ENCODE peak calls at places on chromosomes 13 and 19, in five cellular contexts. M is fibroblast of the aortic adventitia, G is upper lobe of left lung, I is endodermal cell, W is epithelial cell of esophagus. B is an unnamed sample.

GRCh38 chr13:109156181-109156935 is 526.9 kb downstream of the MYO16 start:
- DNase-seq in M (peak; percentile 92), G (no peak), I (no peak), W (peak; percentile 85), B (peak; percentile 70)

GRCh38 chr13:56400774-56401173 is 739.9 kb upstream of the PRR20A start:
- DNase-seq in M (no peak), G (no peak), I (no peak), W (no peak), B (no peak)

GRCh38 chr19:54172413-54172763 is 572 bp downstream of the TMC4 start:
- DNase-seq in M (no peak), G (peak; percentile 55), I (no peak), W (peak; percentile 43), B (no peak)

GRCh38 chr13:47216176-47216822 is 319.4 kb upstream of the HTR2A start:
- DNase-seq in M (no peak), G (no peak), I (no peak), W (peak; percentile 77), B (no peak)

GRCh38 chr13:36880961-36881360 is 39.1 kb downstream of the SMAD9 start:
- DNase-seq in M (peak; percentile 41), G (no peak), I (no peak), W (no peak), B (no peak)

GRCh38 chr19:35693835-35694599 is 10.3 kb upstream of the ZBTB32 start:
- DNase-seq in M (peak; percentile 84), G (peak; percentile 90), I (peak; percentile 96), W (peak; percentile 87), B (no peak)

GRCh38 chr13:47726394-47726793 is 274.7 kb downstream of the SUCLA2 start:
- DNase-seq in M (no peak), G (no peak), I (no peak), W (no peak), B (no peak)

GRCh38 chr19:51367565-51368365 is 1.0 kb downstream of the CLDND2 start:
- DNase-seq in M (peak; percentile 98), G (peak; percentile 100), I (peak; percentile 100), W (peak; percentile 98), B (peak; percentile 93)

GRCh38 chr13:95485045-95485517 is 67.4 kb upstream of the CLDN10 start:
- DNase-seq in M (no peak), G (no peak), I (no peak), W (peak; percentile 60), B (no peak)

GRCh38 chr19:8265872-8266271 is 42.3 kb downstream of the CD320 start:
- DNase-seq in M (no peak), G (no peak), I (no peak), W (no peak), B (no peak)
- TF ChIP-seq CTCF in M (no peak), G (no peak), I (no peak), W (no peak), B (no peak)

GRCh38 chr13:43268632-43269031 is 245.2 kb downstream of the DNAJC15 start:
- DNase-seq in M (peak; percentile 74), G (no peak), I (no peak), W (no peak), B (no peak)

GRCh38 chr13:43270043-43270830 is 246.9 kb downstream of the DNAJC15 start:
- DNase-seq in M (no peak), G (no peak), I (no peak), W (no peak), B (no peak)

GRCh38 chr13:43267916-43268315 is 244.5 kb downstream of the DNAJC15 start:
- DNase-seq in M (no peak), G (no peak), I (no peak), W (no peak), B (no peak)

GRCh38 chr13:43266953-43267615 is 243.7 kb downstream of the DNAJC15 start:
- DNase-seq in M (no peak), G (no peak), I (no peak), W (no peak), B (no peak)

DNA sequence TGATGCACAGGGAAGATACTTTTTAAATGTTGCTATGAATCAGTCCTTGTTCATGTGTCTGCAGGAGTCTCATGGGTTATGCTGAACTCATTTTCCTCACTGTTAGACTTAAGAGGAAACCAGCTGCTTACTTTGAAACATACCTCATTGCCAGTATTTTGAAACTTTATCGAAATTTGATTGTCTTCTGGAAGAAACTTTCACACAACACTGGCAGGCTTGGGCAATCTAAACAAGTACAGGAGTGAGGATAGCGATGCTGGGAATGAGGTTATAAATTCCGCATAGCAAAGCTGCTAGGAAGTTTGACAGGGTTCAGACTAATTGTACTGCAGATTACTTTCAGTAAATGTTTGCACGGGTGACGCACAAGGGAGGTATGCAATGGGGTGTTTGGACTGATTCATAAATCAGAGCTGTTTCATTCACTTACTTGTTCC is 245.7 kb downstream of the DNAJC15 start:
- DNase-seq in M (peak; percentile 99), G (peak; percentile 62), I (no peak), W (peak; percentile 96), B (peak; percentile 98)
- H3K4me3 ChIP-seq in M (no peak overlapping the region), G (no peak overlapping the region), I (peak overlapping the region; percentile 16), W (no peak overlapping the region), B (no peak overlapping the region)

DNA sequence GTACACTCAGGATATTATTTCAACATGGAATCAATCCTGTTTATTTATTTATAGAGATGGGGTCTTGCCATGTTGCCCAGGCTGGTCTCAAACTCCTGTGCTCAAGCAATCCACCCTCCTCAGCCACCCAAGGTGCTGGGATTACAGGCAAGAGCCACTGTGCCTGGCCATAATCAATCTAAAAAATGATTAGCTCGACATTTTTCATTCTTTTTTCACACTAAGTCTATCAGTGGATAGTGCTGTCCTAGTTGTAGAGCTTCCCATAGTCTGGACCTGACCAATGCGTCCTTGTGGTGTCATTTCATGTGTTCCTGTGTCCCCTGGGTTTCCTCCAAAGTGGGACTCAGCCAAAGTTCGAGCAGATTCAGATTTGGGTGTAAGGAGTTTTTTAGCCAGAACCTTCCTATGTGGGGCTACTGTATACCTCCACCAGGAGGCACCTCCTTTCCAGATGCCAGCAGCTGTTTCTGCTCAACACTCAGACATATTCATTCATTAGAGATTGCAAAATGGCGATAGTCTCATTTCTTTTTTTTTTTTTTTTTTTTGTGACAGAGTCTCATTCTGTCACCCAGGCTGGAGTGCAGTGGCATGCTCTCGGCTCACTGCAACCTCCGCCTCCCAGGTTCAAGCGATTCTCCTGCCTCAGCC is 61.1 kb downstream of the MAP4K1 start:
- DNase-seq in M (no peak), G (no peak), I (no peak), W (peak; percentile 55), B (no peak)
- TF ChIP-seq CTCF in M (peak; percentile 22), G (no peak), I (peak; percentile 59), W (peak; percentile 69), B (peak; percentile 14)

GRCh38 chr19:17327654-17328516 is 6.8 kb downstream of the ANO8 start:
- DNase-seq in M (no peak), G (peak; percentile 86), I (peak; percentile 97), W (peak; percentile 91), B (no peak)

GRCh38 chr19:17327068-17327653 is 7.5 kb downstream of the ANO8 start:
- DNase-seq in M (no peak), G (no peak), I (no peak), W (no peak), B (no peak)

GRCh38 chr19:17325881-17326594 is 8.6 kb downstream of the ANO8 start:
- DNase-seq in M (peak; percentile 75), G (no peak), I (peak; percentile 45), W (peak; percentile 54), B (no peak)

GRCh38 chr19:17325133-17325532 is 9.5 kb downstream of the ANO8 start:
- DNase-seq in M (no peak), G (no peak), I (no peak), W (no peak), B (no peak)

DNA sequence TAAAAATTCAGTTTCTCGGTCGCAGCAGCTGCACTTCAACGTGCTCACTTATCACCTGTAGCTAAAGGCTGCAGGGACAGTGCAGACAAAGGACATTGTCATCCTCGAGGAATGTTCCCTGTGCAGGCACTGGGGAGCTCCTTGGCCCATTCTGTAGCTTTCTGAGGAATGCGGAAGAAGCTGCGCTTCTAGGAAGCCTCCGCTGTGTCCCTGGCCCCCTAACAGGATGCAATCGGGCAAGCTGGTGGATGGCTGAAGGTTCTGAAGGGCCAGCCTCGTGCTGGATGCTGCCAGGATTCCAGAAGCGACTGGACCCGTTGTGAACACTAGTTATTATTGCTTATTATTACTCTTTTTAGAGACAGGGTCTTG is 8.1 kb downstream of the ANO8 start:
- DNase-seq in M (no peak), G (no peak), I (peak; percentile 86), W (peak; percentile 67), B (no peak)
- H3K4me3 ChIP-seq in M (no peak overlapping the region), G (no peak overlapping the region), I (no peak overlapping the region), W (no peak overlapping the region), B (no peak overlapping the region)